ENCODE peak calls at places on chromosomes 3 and 15, in nine cellular contexts. Y, T, G, L, Q, N, S, K and B are unnamed samples.

GRCh38 chr15:73818308-73818985 is 54.9 kb upstream of the TBC1D21 start:
- DNase-seq in Y (no peak), K (no peak), Q (no peak), L (no peak), T (no peak), G (no peak), N (no peak), S (no peak), B (no peak)

GRCh38 chr15:83320404-83320803 is 35.9 kb upstream of the BNC1 start:
- DNase-seq in K (no peak), T (no peak), S (no peak), G (no peak), N (no peak), Q (no peak), L (no peak), Y (no peak), B (no peak)

GRCh38 chr3:197750863-197751737 is 1.4 kb downstream of the FYTTD1 start:
- DNase-seq in T (peak; percentile 82), L (peak; percentile 90), G (no peak), Y (no peak), S (peak; percentile 84), K (peak; percentile 40), N (peak; percentile 32), Q (peak; percentile 57), B (peak; percentile 55)

GRCh38 chr15:31335991-31336942 is 9.6 kb downstream of the KLF13 start:
- DNase-seq in S (no peak), N (no peak), G (no peak), L (peak; percentile 64), K (no peak), T (no peak), Y (no peak), Q (peak; percentile 6), B (peak; percentile 21)

GRCh38 chr3:119314821-119315220 is 20.6 kb downstream of the ARHGAP31 start:
- DNase-seq in N (no peak), K (no peak), L (no peak), Q (no peak), G (no peak), T (no peak), Y (no peak), S (no peak), B (no peak)

GRCh38 chr3:28521663-28522062 is 173.0 kb upstream of the AZI2 start:
- DNase-seq in S (no peak), N (no peak), K (no peak), G (peak; percentile 2), Q (no peak), L (no peak), Y (no peak), T (no peak), B (no peak)

GRCh38 chr3:127964053-127964452 is 49.0 kb downstream of the KBTBD12 start:
- DNase-seq in N (no peak), L (no peak), Q (no peak), T (no peak), S (no peak), G (no peak), Y (no peak), K (no peak), B (no peak)

GRCh38 chr3:111882194-111882593 is 23.1 kb downstream of the PHLDB2 start:
- DNase-seq in G (no peak), Q (no peak), Y (no peak), N (no peak), T (no peak), K (no peak), S (no peak), L (no peak), B (no peak)

GRCh38 chr3:58861551-58861950 is 188.3 kb downstream of the CFAP20DC start:
- DNase-seq in N (no peak), T (no peak), G (no peak), S (no peak), Q (no peak), K (no peak), Y (no peak), L (no peak), B (no peak)

GRCh38 chr15:98958918-98959639 is 48.5 kb downstream of the PGPEP1L start:
- DNase-seq in Q (no peak), T (peak; percentile 69), K (no peak), S (no peak), N (no peak), L (no peak), G (no peak), Y (no peak), B (no peak)

GRCh38 chr3:101091489-101091888 is 98.3 kb upstream of the ABI3BP start:
- DNase-seq in S (no peak), T (no peak), L (no peak), Y (peak; percentile 4), N (no peak), G (peak; percentile 5), K (no peak), Q (no peak), B (no peak)

GRCh38 chr3:182370949-182371348 is 422.4 kb upstream of the ATP11B start:
- DNase-seq in K (no peak), L (no peak), G (no peak), S (no peak), N (no peak), Y (no peak), Q (no peak), T (no peak), B (no peak)

DNA sequence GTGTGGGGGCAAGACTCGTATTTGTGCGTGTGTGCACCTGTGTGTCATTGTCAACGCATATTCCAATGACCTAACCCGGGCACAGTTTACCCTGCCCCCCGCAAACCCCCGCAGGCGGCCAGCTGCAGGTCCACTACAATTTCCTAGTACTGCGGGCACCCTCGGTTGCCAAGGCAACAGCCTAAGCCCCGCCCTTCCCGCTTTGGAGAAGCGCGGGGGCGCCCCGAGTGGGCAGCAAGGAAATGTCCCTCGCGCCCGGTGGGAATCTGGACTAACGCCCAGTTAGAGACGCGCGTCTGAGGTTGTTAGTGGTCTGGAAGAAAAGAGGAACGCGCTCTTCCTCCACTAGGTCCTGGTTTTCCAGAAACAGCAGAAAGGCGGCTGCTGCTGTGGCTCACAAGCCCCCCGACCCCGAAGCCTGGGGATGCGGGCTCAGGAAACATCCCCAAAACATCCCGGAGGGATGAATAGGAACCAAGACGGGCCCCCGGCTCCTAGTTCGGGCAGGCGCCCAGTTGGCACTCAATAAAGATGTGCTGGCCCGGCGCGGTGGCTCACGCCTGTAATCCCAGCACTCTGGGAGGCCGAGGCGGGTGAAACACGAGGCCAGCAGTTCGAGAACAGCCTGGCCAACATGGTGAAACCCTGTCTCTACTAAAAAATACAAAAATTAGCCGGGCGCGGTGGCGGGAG is 1.1 kb downstream of the ABHD14A start:
- DNase-seq in Q (peak; percentile 75), N (peak; percentile 73), Y (peak; percentile 65), K (peak; percentile 62), G (peak; percentile 50), S (peak; percentile 89), T (peak; percentile 89), L (peak; percentile 91), B (peak; percentile 90)
- H3K4me3 ChIP-seq in Q (peak overlapping the region; percentile 59), N (peak overlapping the region; percentile 90), Y (peak overlapping the region; percentile 62), K (peak overlapping the region; percentile 75), G (no peak overlapping the region), S (peak overlapping the region; percentile 56), T (peak overlapping the region; percentile 64), L (peak overlapping the region; percentile 68), B (peak overlapping the region; percentile 44)

DNA sequence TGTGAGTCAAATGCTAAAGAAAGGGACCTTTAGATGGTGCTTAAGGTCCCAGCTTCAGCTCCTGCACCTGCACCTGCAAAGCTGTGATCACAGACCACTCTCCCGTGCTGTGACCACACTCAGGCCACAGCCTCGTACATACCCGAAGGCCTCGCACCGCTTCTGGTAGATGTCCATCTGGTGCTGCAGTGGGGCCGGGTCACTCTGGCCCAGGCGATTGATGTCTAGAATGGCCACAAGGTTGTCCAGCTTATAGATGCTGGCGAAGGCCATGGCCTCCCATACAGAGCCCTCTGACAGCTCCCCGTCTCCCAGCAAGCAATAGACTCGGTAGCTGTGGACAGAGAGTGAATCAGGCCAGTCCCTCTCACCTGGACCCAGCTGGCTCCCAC is 21.0 kb downstream of the TKT start:
- DNase-seq in G (no peak), Y (no peak), K (no peak), N (no peak), Q (no peak), S (no peak), L (no peak), T (peak; percentile 51), B (peak; percentile 2)
- TF ChIP-seq EP300 in G (no peak), Y (no peak), K (no peak), N (no peak), Q (no peak), S (no peak), L (no peak), T (no peak), B (no peak)

GRCh38 chr15:75694241-75695182 is 18.1 kb downstream of the CSPG4 start:
- DNase-seq in K (peak; percentile 67), Q (peak; percentile 64), S (no peak), N (peak; percentile 64), L (peak; percentile 96), T (peak; percentile 87), G (peak; percentile 35), Y (peak; percentile 89), B (peak; percentile 87)
- H3K36me3 ChIP-seq in K (peaks cover 32% of the 10 kb centered on the region), Q (no peaks in the 10 kb centered on the region), S (peaks cover 2% of the 10 kb centered on the region), N (no peaks in the 10 kb centered on the region), L (peaks cover 11% of the 10 kb centered on the region), T (no peaks in the 10 kb centered on the region), G (no peaks in the 10 kb centered on the region), Y (no peaks in the 10 kb centered on the region), B (no peaks in the 10 kb centered on the region)

GRCh38 chr3:69712933-69713332 is 26.3 kb upstream of the MITF start:
- DNase-seq in K (no peak), T (no peak), S (no peak), G (no peak), N (no peak), Y (no peak), Q (no peak), L (no peak), B (no peak)

GRCh38 chr3:69715204-69715603 is 24.1 kb upstream of the MITF start:
- DNase-seq in Q (no peak), S (no peak), Y (no peak), G (no peak), L (no peak), T (no peak), K (no peak), N (no peak), B (no peak)

GRCh38 chr3:69716119-69716518 is 23.1 kb upstream of the MITF start:
- DNase-seq in S (no peak), G (no peak), Q (no peak), Y (no peak), K (no peak), T (no peak), N (no peak), L (no peak), B (no peak)

GRCh38 chr3:69710153-69710977 is 28.9 kb upstream of the MITF start:
- DNase-seq in N (no peak), G (no peak), Q (no peak), S (no peak), T (no peak), Y (no peak), L (no peak), K (no peak), B (no peak)

DNA sequence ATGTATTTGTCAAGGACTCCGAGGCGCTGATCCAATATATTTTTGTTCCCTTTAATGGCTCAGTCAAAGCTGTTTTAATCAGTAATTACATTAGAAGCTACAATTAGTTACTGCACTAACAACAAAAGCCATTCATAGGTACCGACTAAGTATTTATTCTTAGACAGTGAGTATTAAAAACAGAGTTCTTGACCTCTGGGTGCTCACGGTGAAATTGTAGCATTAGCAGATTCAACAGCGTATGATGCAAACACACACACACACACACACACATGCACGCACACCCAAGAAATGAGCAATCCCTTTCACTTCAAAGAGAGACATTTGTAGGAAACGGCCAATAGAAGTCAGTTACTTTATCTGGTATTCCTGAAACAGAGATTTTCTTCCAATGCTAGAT is 27.0 kb upstream of the MITF start:
- DNase-seq in T (no peak), Q (no peak), Y (no peak), L (no peak), K (no peak), G (no peak), S (no peak), N (no peak), B (no peak)
- H3K4me3 ChIP-seq in T (no peak overlapping the region), Q (no peak overlapping the region), Y (no peak overlapping the region), L (no peak overlapping the region), K (no peak overlapping the region), G (no peak overlapping the region), S (no peak overlapping the region), N (no peak overlapping the region), B (no peak overlapping the region)

GRCh38 chr15:92606126-92606835 is 49.3 kb downstream of the FAM174B start:
- DNase-seq in S (peak; percentile 18), T (no peak), G (no peak), L (peak; percentile 40), Q (no peak), N (no peak), Y (no peak), K (no peak), B (no peak)
- TF ChIP-seq EP300 in S (no peak), T (no peak), G (no peak), L (no peak), Q (no peak), N (no peak), Y (no peak), K (no peak), B (no peak)